ENCODE peak calls at places on chromosomes 5 and 9, in ten cellular contexts. One of them, this sample, is unnamed.

GRCh38 chr5:125976421-125977060 is 446.7 kb upstream of the GRAMD2B start:
- DNase-seq in uterus: no peak
- DNase-seq in hepatocyte: no peak
- DNase-seq in tibial artery: no peak
- DNase-seq in upper lobe of right lung: no peak
- DNase-seq in esophagus squamous epithelium: no peak
- DNase-seq in GM23248: no peak
- DNase-seq in AG04450: no peak
- DNase-seq in PC-3: no peak
- DNase-seq in psoas muscle: no peak
- DNase-seq in this sample: no peak

GRCh38 chr9:83537331-83538171 is 650 bp downstream of the FRMD3 start:
- DNase-seq in hepatocyte: peak
- DNase-seq in esophagus squamous epithelium: no peak
- DNase-seq in psoas muscle: no peak
- DNase-seq in upper lobe of right lung: no peak
- DNase-seq in tibial artery: no peak
- DNase-seq in AG04450: no peak
- DNase-seq in PC-3: no peak
- DNase-seq in uterus: no peak
- DNase-seq in GM23248: peak
- DNase-seq in this sample: peak

GRCh38 chr5:33657804-33658435 is 217.2 kb downstream of the TARS1 start:
- DNase-seq in AG04450: no peak
- DNase-seq in psoas muscle: no peak
- DNase-seq in uterus: no peak
- DNase-seq in tibial artery: no peak
- DNase-seq in hepatocyte: no peak
- DNase-seq in GM23248: no peak
- DNase-seq in PC-3: no peak
- DNase-seq in esophagus squamous epithelium: no peak
- DNase-seq in upper lobe of right lung: no peak
- DNase-seq in this sample: no peak

GRCh38 chr9:88574993-88575392 is 40.0 kb downstream of the NXNL2 start:
- DNase-seq in PC-3: no peak
- DNase-seq in GM23248: peak
- DNase-seq in hepatocyte: no peak
- DNase-seq in AG04450: no peak
- DNase-seq in tibial artery: no peak
- DNase-seq in uterus: peak
- DNase-seq in upper lobe of right lung: no peak
- DNase-seq in psoas muscle: no peak
- DNase-seq in esophagus squamous epithelium: no peak
- DNase-seq in this sample: no peak

GRCh38 chr5:145495741-145496140 is 339.4 kb downstream of the PRELID2 start:
- DNase-seq in esophagus squamous epithelium: no peak
- DNase-seq in psoas muscle: no peak
- DNase-seq in AG04450: peak
- DNase-seq in uterus: no peak
- DNase-seq in hepatocyte: peak
- DNase-seq in GM23248: peak
- DNase-seq in PC-3: peak
- DNase-seq in upper lobe of right lung: no peak
- DNase-seq in tibial artery: no peak
- DNase-seq in this sample: no peak

GRCh38 chr9:73200694-73201432 is 49.2 kb downstream of the ANXA1 start:
- DNase-seq in esophagus squamous epithelium: no peak
- DNase-seq in uterus: no peak
- DNase-seq in upper lobe of right lung: no peak
- DNase-seq in psoas muscle: no peak
- DNase-seq in PC-3: peak
- DNase-seq in GM23248: peak
- DNase-seq in AG04450: no peak
- DNase-seq in hepatocyte: peak
- DNase-seq in tibial artery: no peak
- DNase-seq in this sample: no peak

GRCh38 chr9:129307227-129307970 is 129.3 kb upstream of the IER5L start:
- DNase-seq in hepatocyte: no peak
- DNase-seq in esophagus squamous epithelium: no peak
- DNase-seq in psoas muscle: peak
- DNase-seq in uterus: no peak
- DNase-seq in AG04450: no peak
- DNase-seq in PC-3: no peak
- DNase-seq in GM23248: peak
- DNase-seq in upper lobe of right lung: peak
- DNase-seq in tibial artery: peak
- DNase-seq in this sample: no peak

GRCh38 chr9:132923346-132923902 is 21.0 kb downstream of the TSC1 start:
- DNase-seq in psoas muscle: no peak
- DNase-seq in GM23248: no peak
- DNase-seq in tibial artery: no peak
- DNase-seq in esophagus squamous epithelium: no peak
- DNase-seq in hepatocyte: no peak
- DNase-seq in PC-3: no peak
- DNase-seq in AG04450: no peak
- DNase-seq in upper lobe of right lung: no peak
- DNase-seq in uterus: no peak
- DNase-seq in this sample: no peak

DNA sequence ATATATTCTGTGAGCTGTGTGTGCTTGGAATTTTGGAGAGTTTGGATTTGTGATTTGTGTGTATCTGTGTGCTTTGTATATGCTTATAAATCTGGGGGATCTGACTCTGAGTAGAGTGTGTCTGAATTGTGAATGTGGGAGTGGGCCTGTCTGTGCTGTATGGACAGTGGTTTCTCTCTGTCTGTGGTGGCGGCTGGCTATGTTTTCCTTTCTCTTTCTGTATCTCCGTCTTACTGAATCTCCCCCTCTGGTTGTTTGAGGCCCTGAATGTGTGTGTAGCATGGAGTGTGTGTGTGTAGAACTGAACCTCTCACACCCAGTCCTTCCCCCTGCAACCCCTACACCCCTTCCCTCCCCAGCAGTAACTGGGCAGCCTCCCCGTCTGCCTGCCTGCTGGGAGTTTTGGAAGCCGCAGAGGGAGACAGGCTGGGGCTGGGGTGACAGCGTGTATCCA is 4.7 kb downstream of the CXXC5 start:
- DNase-seq in hepatocyte: no peak
- DNase-seq in upper lobe of right lung: no peak
- DNase-seq in PC-3: no peak
- DNase-seq in AG04450: no peak
- DNase-seq in uterus: no peak
- DNase-seq in esophagus squamous epithelium: no peak
- DNase-seq in psoas muscle: peak
- DNase-seq in GM23248: peak
- DNase-seq in tibial artery: no peak
- DNase-seq in this sample: peak
- H3K27ac ChIP-seq in hepatocyte: peak
- H3K27ac ChIP-seq in upper lobe of right lung: peak
- H3K27ac ChIP-seq in PC-3: peak
- H3K27ac ChIP-seq in AG04450: peak
- H3K27ac ChIP-seq in uterus: peak
- H3K27ac ChIP-seq in esophagus squamous epithelium: peak
- H3K27ac ChIP-seq in psoas muscle: peak
- H3K27ac ChIP-seq in GM23248: peak
- H3K27ac ChIP-seq in tibial artery: peak
- H3K27ac ChIP-seq in this sample: peak

DNA sequence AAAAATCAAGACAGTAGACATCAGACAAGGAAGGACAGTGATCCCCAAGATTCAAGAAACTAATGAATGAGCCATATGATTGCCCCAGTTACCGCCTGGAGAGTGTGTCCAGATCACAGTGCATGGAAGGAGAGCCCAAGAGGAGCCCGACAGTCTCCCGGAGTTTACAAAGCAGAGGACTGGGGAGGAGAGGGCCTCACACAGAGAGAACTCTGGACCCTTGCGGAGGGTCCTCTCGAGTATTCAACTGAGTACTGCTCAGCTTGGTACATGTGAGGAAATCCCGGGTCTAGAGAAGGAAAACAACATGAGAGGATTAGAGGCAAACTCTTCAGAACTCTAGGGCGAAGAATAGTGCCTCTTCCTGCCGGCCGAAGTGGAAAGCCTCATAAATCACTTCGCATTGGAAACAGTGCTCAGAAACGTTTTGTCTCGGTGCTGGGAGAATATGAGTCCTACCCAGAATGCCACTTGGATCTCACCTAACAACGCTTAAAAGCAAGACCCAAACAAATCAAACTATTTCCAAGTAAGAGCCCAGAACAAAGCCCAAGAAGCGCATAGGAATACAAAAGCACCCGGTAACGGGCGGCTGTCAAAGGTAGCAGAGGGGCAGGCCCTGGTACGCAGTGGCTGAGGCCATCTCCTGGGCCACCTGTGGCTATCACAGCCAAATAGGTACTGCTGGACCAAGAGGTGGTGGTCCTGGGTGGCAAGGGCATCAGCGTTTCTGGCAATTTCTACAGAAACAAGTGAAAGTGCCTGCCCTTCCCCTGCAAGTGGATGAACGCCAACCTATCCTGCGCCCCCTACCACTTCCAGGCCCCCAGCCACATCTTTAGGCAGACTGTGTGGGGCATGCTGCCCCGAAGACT is 36.0 kb downstream of the FAM78A start:
- DNase-seq in esophagus squamous epithelium: no peak
- DNase-seq in tibial artery: no peak
- DNase-seq in GM23248: no peak
- DNase-seq in psoas muscle: no peak
- DNase-seq in hepatocyte: no peak
- DNase-seq in PC-3: no peak
- DNase-seq in uterus: no peak
- DNase-seq in AG04450: no peak
- DNase-seq in upper lobe of right lung: no peak
- DNase-seq in this sample: no peak
- H3K27ac ChIP-seq in esophagus squamous epithelium: no peak
- H3K27ac ChIP-seq in tibial artery: no peak
- H3K27ac ChIP-seq in GM23248: no peak
- H3K27ac ChIP-seq in psoas muscle: no peak
- H3K27ac ChIP-seq in hepatocyte: no peak
- H3K27ac ChIP-seq in PC-3: no peak
- H3K27ac ChIP-seq in uterus: no peak
- H3K27ac ChIP-seq in AG04450: peak
- H3K27ac ChIP-seq in upper lobe of right lung: no peak
- H3K27ac ChIP-seq in this sample: peak

GRCh38 chr5:62473209-62473608 is 60.6 kb downstream of the IPO11 start:
- DNase-seq in psoas muscle: no peak
- DNase-seq in upper lobe of right lung: no peak
- DNase-seq in PC-3: peak
- DNase-seq in hepatocyte: no peak
- DNase-seq in esophagus squamous epithelium: no peak
- DNase-seq in tibial artery: no peak
- DNase-seq in uterus: no peak
- DNase-seq in GM23248: peak
- DNase-seq in AG04450: no peak
- DNase-seq in this sample: no peak

GRCh38 chr5:62475072-62475471 is 62.5 kb downstream of the IPO11 start:
- DNase-seq in AG04450: no peak
- DNase-seq in GM23248: peak
- DNase-seq in psoas muscle: peak
- DNase-seq in uterus: no peak
- DNase-seq in tibial artery: no peak
- DNase-seq in PC-3: peak
- DNase-seq in hepatocyte: no peak
- DNase-seq in upper lobe of right lung: no peak
- DNase-seq in esophagus squamous epithelium: no peak
- DNase-seq in this sample: no peak

DNA sequence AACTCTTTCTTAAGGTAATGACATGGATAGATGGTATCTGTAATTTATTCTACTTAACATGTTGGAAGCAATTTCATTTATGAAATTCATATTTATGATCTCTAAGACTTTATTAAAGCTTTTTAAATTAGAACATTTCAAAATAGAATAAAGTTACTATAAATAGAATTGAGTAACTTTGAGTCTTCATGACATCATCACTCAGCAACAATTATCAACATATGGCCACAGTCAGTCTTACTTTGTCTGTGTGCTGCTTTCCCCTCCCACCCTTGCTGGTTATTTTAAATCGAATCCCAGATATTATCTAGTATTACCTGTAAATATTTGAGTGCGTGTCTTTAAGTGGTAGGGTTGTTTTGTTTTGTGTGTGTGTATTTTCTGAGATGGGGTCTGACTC is 65.2 kb downstream of the IPO11 start:
- DNase-seq in uterus: no peak
- DNase-seq in psoas muscle: no peak
- DNase-seq in PC-3: no peak
- DNase-seq in upper lobe of right lung: no peak
- DNase-seq in AG04450: no peak
- DNase-seq in tibial artery: no peak
- DNase-seq in esophagus squamous epithelium: no peak
- DNase-seq in hepatocyte: no peak
- DNase-seq in GM23248: peak
- DNase-seq in this sample: no peak
- H3K27ac ChIP-seq in uterus: no peak
- H3K27ac ChIP-seq in psoas muscle: no peak
- H3K27ac ChIP-seq in PC-3: no peak
- H3K27ac ChIP-seq in upper lobe of right lung: no peak
- H3K27ac ChIP-seq in AG04450: no peak
- H3K27ac ChIP-seq in tibial artery: no peak
- H3K27ac ChIP-seq in esophagus squamous epithelium: no peak
- H3K27ac ChIP-seq in hepatocyte: no peak
- H3K27ac ChIP-seq in GM23248: peak
- H3K27ac ChIP-seq in this sample: no peak

GRCh38 chr5:95241155-95241554 is 43.7 kb downstream of the MCTP1 start:
- DNase-seq in hepatocyte: no peak
- DNase-seq in PC-3: no peak
- DNase-seq in GM23248: no peak
- DNase-seq in tibial artery: no peak
- DNase-seq in upper lobe of right lung: no peak
- DNase-seq in AG04450: no peak
- DNase-seq in psoas muscle: no peak
- DNase-seq in uterus: no peak
- DNase-seq in esophagus squamous epithelium: no peak
- DNase-seq in this sample: no peak

GRCh38 chr5:95238560-95239325 is 46.2 kb downstream of the MCTP1 start:
- DNase-seq in upper lobe of right lung: no peak
- DNase-seq in GM23248: peak
- DNase-seq in psoas muscle: no peak
- DNase-seq in hepatocyte: no peak
- DNase-seq in PC-3: peak
- DNase-seq in tibial artery: no peak
- DNase-seq in AG04450: no peak
- DNase-seq in esophagus squamous epithelium: no peak
- DNase-seq in uterus: no peak
- DNase-seq in this sample: no peak

GRCh38 chr5:95241635-95242034 is 43.3 kb downstream of the MCTP1 start:
- DNase-seq in uterus: no peak
- DNase-seq in AG04450: no peak
- DNase-seq in tibial artery: no peak
- DNase-seq in hepatocyte: no peak
- DNase-seq in upper lobe of right lung: no peak
- DNase-seq in esophagus squamous epithelium: no peak
- DNase-seq in PC-3: no peak
- DNase-seq in GM23248: no peak
- DNase-seq in psoas muscle: no peak
- DNase-seq in this sample: no peak

GRCh38 chr5:95235439-95235982 is 49.4 kb downstream of the MCTP1 start:
- DNase-seq in PC-3: no peak
- DNase-seq in hepatocyte: no peak
- DNase-seq in psoas muscle: no peak
- DNase-seq in tibial artery: no peak
- DNase-seq in esophagus squamous epithelium: no peak
- DNase-seq in GM23248: no peak
- DNase-seq in upper lobe of right lung: no peak
- DNase-seq in AG04450: no peak
- DNase-seq in uterus: no peak
- DNase-seq in this sample: no peak

GRCh38 chr5:95237324-95237723 is 47.6 kb downstream of the MCTP1 start:
- DNase-seq in psoas muscle: no peak
- DNase-seq in tibial artery: no peak
- DNase-seq in AG04450: no peak
- DNase-seq in PC-3: no peak
- DNase-seq in upper lobe of right lung: no peak
- DNase-seq in uterus: no peak
- DNase-seq in hepatocyte: no peak
- DNase-seq in esophagus squamous epithelium: no peak
- DNase-seq in GM23248: no peak
- DNase-seq in this sample: no peak
- H3K27ac ChIP-seq in psoas muscle: no peak
- H3K27ac ChIP-seq in tibial artery: no peak
- H3K27ac ChIP-seq in AG04450: no peak
- H3K27ac ChIP-seq in PC-3: no peak
- H3K27ac ChIP-seq in upper lobe of right lung: no peak
- H3K27ac ChIP-seq in uterus: no peak
- H3K27ac ChIP-seq in hepatocyte: no peak
- H3K27ac ChIP-seq in esophagus squamous epithelium: no peak
- H3K27ac ChIP-seq in GM23248: no peak
- H3K27ac ChIP-seq in this sample: no peak